ENCODE peak calls at places on chromosomes 1 and 21, in seven cellular contexts. C, P, U, O, H, N and R are unnamed samples.
A peak's percentile ranks its signal among the peaks of the same experiment; 100 is the strongest.

GRCh38 chr1:66562561-66562960 is 28.6 kb downstream of the SGIP1 start:
- DNase-seq in O (no peak), P (no peak), C (no peak), H (no peak), N (peak; percentile 88), U (no peak), R (no peak)

GRCh38 chr1:224696891-224697765 is 81.0 kb downstream of the CNIH3 start:
- DNase-seq in N (peak; percentile 2), U (peak; percentile 17), O (no peak), P (peak; percentile 59), C (peak; percentile 81), H (no peak), R (no peak)

GRCh38 chr21:34743831-34744230 is 75.0 kb downstream of the CLIC6 start:
- DNase-seq in P (no peak), C (peak; percentile 76), O (no peak), H (no peak), N (no peak), U (no peak), R (no peak)

GRCh38 chr1:168991667-168992475 is 114.6 kb upstream of the ATP1B1 start:
- DNase-seq in N (peak; percentile 4), C (no peak), P (no peak), O (no peak), U (no peak), H (no peak), R (no peak)

GRCh38 chr1:100627936-100628335 is 90.0 kb downstream of the GPR88 start:
- DNase-seq in P (no peak), O (no peak), H (no peak), N (peak; percentile 83), C (peak; percentile 34), U (no peak), R (no peak)

GRCh38 chr1:67948155-67949075 is 102.0 kb downstream of the DIRAS3 start:
- DNase-seq in U (no peak), H (no peak), C (peak; percentile 89), O (no peak), P (peak; percentile 80), N (peak; percentile 64), R (no peak)

GRCh38 chr21:46325073-46325912 is 1.3 kb downstream of the PCNT start:
- DNase-seq in N (peak; percentile 54), C (peak; percentile 47), H (peak; percentile 70), O (peak; percentile 75), P (peak; percentile 71), U (peak; percentile 88), R (peak; percentile 38)

GRCh38 chr1:26692211-26692792 is 3.5 kb upstream of the ARID1A start:
- DNase-seq in C (peak; percentile 91), N (peak; percentile 96), O (peak; percentile 88), P (peak; percentile 98), H (peak; percentile 77), U (peak; percentile 98), R (peak; percentile 89)

GRCh38 chr1:55420866-55421265 is 205.7 kb upstream of the USP24 start:
- DNase-seq in C (peak; percentile 34), H (no peak), U (no peak), O (no peak), N (peak; percentile 16), P (no peak), R (no peak)

GRCh38 chr1:183702087-183702812 is 49.1 kb upstream of the APOBEC4 start:
- DNase-seq in U (no peak), N (peak; percentile 37), O (no peak), P (no peak), H (no peak), C (peak; percentile 45), R (no peak)

DNA sequence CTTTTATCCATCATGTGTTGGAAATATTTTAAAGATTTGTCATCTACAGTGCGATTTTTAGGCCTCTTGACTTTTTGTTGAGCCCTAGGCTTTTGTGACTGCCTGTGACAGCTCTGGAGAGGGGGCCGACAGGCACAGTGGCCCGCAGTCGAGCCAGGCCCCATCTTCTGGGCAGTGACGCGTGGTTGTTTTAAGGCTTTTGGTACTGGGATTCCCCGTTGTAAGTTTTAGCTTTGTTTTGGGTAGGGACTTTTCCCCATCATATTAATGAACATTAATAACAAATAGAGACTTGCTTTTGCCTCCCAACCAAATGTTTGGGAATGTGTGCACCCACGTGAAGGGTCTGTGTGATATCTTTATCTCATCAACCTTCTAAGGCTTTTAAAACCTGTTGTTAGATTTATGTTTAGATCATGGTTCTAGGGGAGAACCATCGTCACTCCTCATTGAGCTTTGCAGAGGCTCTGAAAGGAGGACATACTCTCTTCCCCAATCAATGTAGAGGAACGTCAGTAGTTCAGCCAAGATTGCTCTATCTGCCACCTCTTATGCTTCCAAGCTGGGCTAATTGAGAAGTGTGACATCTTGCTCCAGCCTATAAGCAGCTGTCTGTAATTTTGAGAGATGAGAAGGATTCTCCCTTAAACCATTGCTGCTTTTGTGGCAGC is 34.6 kb downstream of the MAPKAPK2 start:
- DNase-seq in O (no peak), N (no peak), P (no peak), H (no peak), C (no peak), U (no peak), R (no peak)
- H3K4me2 ChIP-seq in O (no peak overlapping the region), N (no peak overlapping the region), P (no peak overlapping the region), H (no peak overlapping the region), C (no peak overlapping the region), U (no peak overlapping the region), R (no peak overlapping the region)

GRCh38 chr1:116764466-116764896 is 10.3 kb downstream of the CD2 start:
- DNase-seq in N (no peak), O (no peak), P (no peak), C (no peak), U (no peak), H (no peak), R (no peak)

GRCh38 chr1:116762781-116763115 is 8.5 kb downstream of the CD2 start:
- DNase-seq in C (no peak), U (no peak), N (no peak), P (no peak), H (peak; percentile 20), O (no peak), R (no peak)

GRCh38 chr1:116763116-116763786 is 9.0 kb downstream of the CD2 start:
- DNase-seq in C (no peak), N (no peak), O (no peak), P (peak; percentile 25), U (no peak), H (peak; percentile 29), R (no peak)

GRCh38 chr1:116764906-116765862 is 11.0 kb downstream of the CD2 start:
- DNase-seq in C (no peak), U (no peak), H (no peak), O (no peak), N (no peak), P (no peak), R (no peak)

GRCh38 chr1:116763787-116764465 is 9.7 kb downstream of the CD2 start:
- DNase-seq in P (peak; percentile 21), N (peak; percentile 68), C (no peak), H (peak; percentile 66), U (peak; percentile 61), O (peak; percentile 52), R (no peak)
- H3K4ac ChIP-seq in P (no peak overlapping the region), N (no peak overlapping the region), C (no peak overlapping the region), H (no peak overlapping the region), U (no peak overlapping the region), O (no peak overlapping the region), R (no peak overlapping the region)

DNA sequence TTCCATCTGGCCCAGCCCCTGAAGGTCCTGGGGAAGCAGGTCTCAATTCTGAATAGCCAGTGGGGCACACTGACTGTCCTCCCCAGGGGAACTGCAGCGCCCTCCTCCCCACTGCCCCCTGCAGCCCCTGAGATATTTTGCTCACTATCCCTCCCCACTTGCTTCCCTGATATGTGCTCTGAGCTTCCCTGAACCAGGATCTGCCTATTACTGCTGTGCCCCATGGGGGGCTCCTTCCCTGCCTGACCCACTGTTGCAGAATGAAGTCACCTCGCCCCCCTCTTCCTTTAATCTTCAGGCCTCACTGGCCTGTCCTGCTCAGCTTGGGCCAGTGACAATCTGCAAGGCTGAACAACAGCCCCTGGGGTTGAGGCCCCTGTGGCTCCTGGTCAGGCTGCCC is 89.8 kb downstream of the PTPRU start:
- DNase-seq in P (no peak), U (no peak), C (no peak), N (no peak), H (no peak), O (no peak), R (no peak)
- H3K4me2 ChIP-seq in P (no peak overlapping the region), U (no peak overlapping the region), C (no peak overlapping the region), N (no peak overlapping the region), H (no peak overlapping the region), O (no peak overlapping the region), R (no peak overlapping the region)

GRCh38 chr1:158730453-158730852 is 9.9 kb upstream of the OR6K3 start:
- DNase-seq in P (no peak), N (no peak), H (no peak), U (no peak), C (no peak), O (no peak), R (no peak)

GRCh38 chr1:158731707-158732106 is 11.2 kb upstream of the OR6K3 start:
- DNase-seq in O (no peak), H (no peak), P (no peak), U (no peak), C (no peak), N (no peak), R (no peak)

GRCh38 chr1:158735848-158736247 is 15.3 kb upstream of the OR6K3 start:
- DNase-seq in C (no peak), N (no peak), O (no peak), U (no peak), H (no peak), P (peak; percentile 29), R (no peak)

GRCh38 chr1:158728510-158729225 is 8.1 kb upstream of the OR6K3 start:
- DNase-seq in C (no peak), U (no peak), H (no peak), O (no peak), N (no peak), P (no peak), R (no peak)

GRCh38 chr1:158732524-158732923 is 12.0 kb upstream of the OR6K3 start:
- DNase-seq in O (no peak), H (no peak), U (no peak), C (no peak), N (no peak), P (no peak), R (no peak)
- H3K4ac ChIP-seq in O (no peak overlapping the region), H (no peak overlapping the region), U (no peak overlapping the region), C (no peak overlapping the region), N (no peak overlapping the region), P (no peak overlapping the region), R (no peak overlapping the region)